ENCODE peak calls at places on chromosomes 5 and 9, in ten cellular contexts. One of them, this sample, is unnamed.
A peak's percentile ranks its signal among the peaks of the same experiment; 100 is the strongest.

GRCh38 chr5:37116359-37116758 is 132.8 kb downstream of the CPLANE1 start:
- DNase-seq in fibroblast of pulmonary artery: no peak
- DNase-seq in Peyer's patch: no peak
- DNase-seq in ovary: no peak
- DNase-seq in cardiac fibroblast: no peak
- DNase-seq in D721Med: no peak
- DNase-seq in MM.1S: no peak
- DNase-seq in activated B cell treated with CpG ODN at 0.5 μM for 24 hours: no peak
- DNase-seq in astrocyte of the spinal cord: no peak
- DNase-seq in adrenal gland: peak; percentile 82
- DNase-seq in this sample: no peak

GRCh38 chr5:77172713-77173328 is 37.7 kb upstream of the PDE8B start:
- DNase-seq in fibroblast of pulmonary artery: no peak
- DNase-seq in Peyer's patch: no peak
- DNase-seq in ovary: no peak
- DNase-seq in cardiac fibroblast: no peak
- DNase-seq in D721Med: no peak
- DNase-seq in MM.1S: no peak
- DNase-seq in activated B cell treated with CpG ODN at 0.5 μM for 24 hours: no peak
- DNase-seq in astrocyte of the spinal cord: no peak
- DNase-seq in adrenal gland: no peak
- DNase-seq in this sample: no peak

GRCh38 chr9:36559036-36559695 is 13.5 kb upstream of the MELK start:
- DNase-seq in fibroblast of pulmonary artery: peak; percentile 45
- DNase-seq in Peyer's patch: no peak
- DNase-seq in ovary: no peak
- DNase-seq in cardiac fibroblast: peak; percentile 46
- DNase-seq in D721Med: no peak
- DNase-seq in MM.1S: no peak
- DNase-seq in activated B cell treated with CpG ODN at 0.5 μM for 24 hours: no peak
- DNase-seq in astrocyte of the spinal cord: peak; percentile 16
- DNase-seq in adrenal gland: no peak
- DNase-seq in this sample: no peak

GRCh38 chr5:32709789-32710334 is 1.3 kb upstream of the NPR3 start:
- DNase-seq in fibroblast of pulmonary artery: peak; percentile 78
- DNase-seq in Peyer's patch: no peak
- DNase-seq in ovary: peak; percentile 77
- DNase-seq in cardiac fibroblast: peak; percentile 84
- DNase-seq in D721Med: peak; percentile 29
- DNase-seq in MM.1S: peak; percentile 81
- DNase-seq in activated B cell treated with CpG ODN at 0.5 μM for 24 hours: no peak
- DNase-seq in astrocyte of the spinal cord: peak; percentile 83
- DNase-seq in adrenal gland: peak; percentile 80
- DNase-seq in this sample: peak; percentile 75

GRCh38 chr5:180862645-180863044 is 1.6 kb upstream of the ZFP62 start:
- DNase-seq in fibroblast of pulmonary artery: no peak
- DNase-seq in Peyer's patch: no peak
- DNase-seq in ovary: peak; percentile 41
- DNase-seq in cardiac fibroblast: no peak
- DNase-seq in D721Med: no peak
- DNase-seq in MM.1S: no peak
- DNase-seq in activated B cell treated with CpG ODN at 0.5 μM for 24 hours: no peak
- DNase-seq in astrocyte of the spinal cord: no peak
- DNase-seq in adrenal gland: no peak
- DNase-seq in this sample: no peak

GRCh38 chr9:38404314-38404713 is 11.8 kb downstream of the ALDH1B1 start:
- DNase-seq in fibroblast of pulmonary artery: no peak
- DNase-seq in Peyer's patch: no peak
- DNase-seq in ovary: no peak
- DNase-seq in cardiac fibroblast: no peak
- DNase-seq in D721Med: no peak
- DNase-seq in MM.1S: no peak
- DNase-seq in activated B cell treated with CpG ODN at 0.5 μM for 24 hours: no peak
- DNase-seq in astrocyte of the spinal cord: no peak
- DNase-seq in adrenal gland: no peak
- DNase-seq in this sample: no peak

GRCh38 chr5:86679529-86679928 is 61.8 kb downstream of the COX7C start:
- DNase-seq in fibroblast of pulmonary artery: peak; percentile 86
- DNase-seq in Peyer's patch: peak; percentile 51
- DNase-seq in ovary: no peak
- DNase-seq in cardiac fibroblast: peak; percentile 87
- DNase-seq in D721Med: peak; percentile 10
- DNase-seq in MM.1S: peak; percentile 39
- DNase-seq in activated B cell treated with CpG ODN at 0.5 μM for 24 hours: no peak
- DNase-seq in astrocyte of the spinal cord: peak; percentile 95
- DNase-seq in adrenal gland: peak; percentile 25
- DNase-seq in this sample: no peak

GRCh38 chr9:112348993-112349333 is 15.5 kb upstream of the PTBP3 start:
- DNase-seq in fibroblast of pulmonary artery: no peak
- DNase-seq in Peyer's patch: no peak
- DNase-seq in ovary: no peak
- DNase-seq in cardiac fibroblast: no peak
- DNase-seq in D721Med: no peak
- DNase-seq in MM.1S: no peak
- DNase-seq in activated B cell treated with CpG ODN at 0.5 μM for 24 hours: no peak
- DNase-seq in astrocyte of the spinal cord: no peak
- DNase-seq in adrenal gland: no peak
- DNase-seq in this sample: no peak

GRCh38 chr9:133737071-133737773 is 930 bp downstream of the SARDH start:
- DNase-seq in fibroblast of pulmonary artery: no peak
- DNase-seq in Peyer's patch: no peak
- DNase-seq in ovary: peak; percentile 30
- DNase-seq in cardiac fibroblast: no peak
- DNase-seq in D721Med: no peak
- DNase-seq in MM.1S: no peak
- DNase-seq in activated B cell treated with CpG ODN at 0.5 μM for 24 hours: no peak
- DNase-seq in astrocyte of the spinal cord: no peak
- DNase-seq in adrenal gland: no peak
- DNase-seq in this sample: no peak

GRCh38 chr9:123267481-123268239 is 726 bp downstream of the STRBP start:
- DNase-seq in fibroblast of pulmonary artery: no peak
- DNase-seq in Peyer's patch: peak; percentile 50
- DNase-seq in ovary: peak; percentile 36
- DNase-seq in cardiac fibroblast: no peak
- DNase-seq in D721Med: no peak
- DNase-seq in MM.1S: no peak
- DNase-seq in activated B cell treated with CpG ODN at 0.5 μM for 24 hours: peak; percentile 27
- DNase-seq in astrocyte of the spinal cord: no peak
- DNase-seq in adrenal gland: peak; percentile 19
- DNase-seq in this sample: peak; percentile 36

GRCh38 chr5:155591273-155591672 is 577.7 kb downstream of the KIF4B start:
- DNase-seq in fibroblast of pulmonary artery: no peak
- DNase-seq in Peyer's patch: no peak
- DNase-seq in ovary: no peak
- DNase-seq in cardiac fibroblast: no peak
- DNase-seq in D721Med: no peak
- DNase-seq in MM.1S: no peak
- DNase-seq in activated B cell treated with CpG ODN at 0.5 μM for 24 hours: no peak
- DNase-seq in astrocyte of the spinal cord: no peak
- DNase-seq in adrenal gland: no peak
- DNase-seq in this sample: no peak

DNA sequence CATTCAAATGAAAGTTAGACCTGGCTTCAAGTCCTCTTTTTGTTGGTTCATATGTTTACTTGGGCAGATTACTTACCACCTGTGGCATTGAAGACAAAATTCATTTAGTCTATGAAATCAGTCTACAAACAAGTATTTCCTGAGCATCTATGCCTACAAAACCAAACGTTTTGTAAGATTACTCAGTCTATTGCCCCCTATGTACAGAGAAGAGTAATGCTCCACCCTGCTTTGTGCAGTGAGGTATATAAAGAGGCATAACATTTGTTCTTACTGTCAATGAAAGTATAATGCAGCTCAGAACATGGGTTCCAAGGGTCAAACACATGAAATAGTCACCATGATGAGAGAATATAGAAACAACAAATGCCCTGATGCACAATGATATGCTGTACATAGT is 580.7 kb downstream of the KIF4B start:
- DNase-seq in fibroblast of pulmonary artery: no peak
- DNase-seq in Peyer's patch: no peak
- DNase-seq in ovary: no peak
- DNase-seq in cardiac fibroblast: no peak
- DNase-seq in D721Med: no peak
- DNase-seq in MM.1S: no peak
- DNase-seq in activated B cell treated with CpG ODN at 0.5 μM for 24 hours: no peak
- DNase-seq in astrocyte of the spinal cord: no peak
- DNase-seq in adrenal gland: no peak
- DNase-seq in this sample: no peak
- TF ChIP-seq CTCF in fibroblast of pulmonary artery: no peak
- TF ChIP-seq CTCF in Peyer's patch: no peak
- TF ChIP-seq CTCF in ovary: no peak
- TF ChIP-seq CTCF in cardiac fibroblast: no peak
- TF ChIP-seq CTCF in D721Med: no peak
- TF ChIP-seq CTCF in MM.1S: no peak
- TF ChIP-seq CTCF in activated B cell treated with CpG ODN at 0.5 μM for 24 hours: no peak
- TF ChIP-seq CTCF in astrocyte of the spinal cord: no peak
- TF ChIP-seq CTCF in adrenal gland: no peak
- TF ChIP-seq CTCF in this sample: no peak

GRCh38 chr9:94160594-94161501 is 76.6 kb downstream of the PTPDC1 start:
- DNase-seq in fibroblast of pulmonary artery: no peak
- DNase-seq in Peyer's patch: no peak
- DNase-seq in ovary: no peak
- DNase-seq in cardiac fibroblast: no peak
- DNase-seq in D721Med: no peak
- DNase-seq in MM.1S: no peak
- DNase-seq in activated B cell treated with CpG ODN at 0.5 μM for 24 hours: no peak
- DNase-seq in astrocyte of the spinal cord: no peak
- DNase-seq in adrenal gland: no peak
- DNase-seq in this sample: no peak
- TF ChIP-seq CTCF in fibroblast of pulmonary artery: peak; percentile 14
- TF ChIP-seq CTCF in Peyer's patch: no peak
- TF ChIP-seq CTCF in ovary: no peak
- TF ChIP-seq CTCF in cardiac fibroblast: peak; percentile 18
- TF ChIP-seq CTCF in D721Med: no peak
- TF ChIP-seq CTCF in MM.1S: peak; percentile 4
- TF ChIP-seq CTCF in activated B cell treated with CpG ODN at 0.5 μM for 24 hours: no peak
- TF ChIP-seq CTCF in astrocyte of the spinal cord: peak; percentile 20
- TF ChIP-seq CTCF in adrenal gland: no peak
- TF ChIP-seq CTCF in this sample: no peak

DNA sequence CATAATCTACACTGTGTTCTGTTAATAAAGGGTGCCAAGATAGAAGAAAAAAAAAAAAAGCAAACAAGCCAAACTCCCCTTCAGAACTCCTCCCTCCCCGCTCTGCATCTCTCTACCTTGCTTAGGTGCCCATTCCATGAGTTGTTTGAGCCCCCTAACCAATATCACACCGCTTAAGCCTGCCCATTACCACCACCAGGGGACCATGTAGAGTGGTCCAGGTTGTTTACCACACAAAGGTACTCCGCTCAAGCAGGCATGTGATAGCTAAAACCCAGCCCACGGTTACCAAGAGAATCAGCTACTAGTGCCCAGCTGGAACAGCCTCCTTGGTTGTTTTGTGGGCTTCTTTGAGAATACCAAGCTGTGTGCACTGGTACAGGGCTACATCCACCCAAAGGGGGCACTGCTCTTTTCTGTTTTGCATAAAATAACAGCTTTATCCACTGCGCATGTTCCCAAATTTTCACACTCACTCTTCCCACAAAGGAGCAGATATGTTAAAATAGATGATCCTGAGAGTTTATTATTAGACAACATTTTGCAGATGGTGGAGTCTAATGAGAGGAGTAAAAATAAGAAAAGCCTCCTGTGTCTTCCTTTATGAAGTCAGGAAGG is 304.1 kb downstream of the DEPDC1B start:
- DNase-seq in fibroblast of pulmonary artery: no peak
- DNase-seq in Peyer's patch: no peak
- DNase-seq in ovary: no peak
- DNase-seq in cardiac fibroblast: no peak
- DNase-seq in D721Med: no peak
- DNase-seq in MM.1S: no peak
- DNase-seq in activated B cell treated with CpG ODN at 0.5 μM for 24 hours: no peak
- DNase-seq in astrocyte of the spinal cord: no peak
- DNase-seq in adrenal gland: no peak
- DNase-seq in this sample: no peak
- TF ChIP-seq CTCF in fibroblast of pulmonary artery: no peak
- TF ChIP-seq CTCF in Peyer's patch: no peak
- TF ChIP-seq CTCF in ovary: no peak
- TF ChIP-seq CTCF in cardiac fibroblast: no peak
- TF ChIP-seq CTCF in D721Med: peak; percentile 3
- TF ChIP-seq CTCF in MM.1S: no peak
- TF ChIP-seq CTCF in activated B cell treated with CpG ODN at 0.5 μM for 24 hours: no peak
- TF ChIP-seq CTCF in astrocyte of the spinal cord: no peak
- TF ChIP-seq CTCF in adrenal gland: no peak
- TF ChIP-seq CTCF in this sample: no peak

DNA sequence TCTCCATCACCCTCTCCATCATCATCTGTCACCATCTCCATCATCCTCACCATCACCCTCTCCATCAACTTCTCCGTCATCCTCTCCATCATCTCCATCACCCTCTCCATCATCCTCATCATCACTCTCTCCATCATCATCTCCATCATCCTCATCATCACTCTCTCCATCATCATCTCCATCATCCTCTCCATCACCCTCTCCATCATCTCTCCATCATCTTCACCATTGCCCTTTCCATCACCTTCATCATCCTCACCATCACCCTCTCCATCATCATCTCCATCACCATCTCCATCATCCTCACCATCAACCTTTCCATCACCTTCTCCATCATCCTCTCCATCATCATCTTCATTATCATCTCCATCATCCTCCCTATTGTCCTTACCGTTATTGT is 565.5 kb upstream of the SGCD start:
- DNase-seq in fibroblast of pulmonary artery: no peak
- DNase-seq in Peyer's patch: no peak
- DNase-seq in ovary: no peak
- DNase-seq in cardiac fibroblast: no peak
- DNase-seq in D721Med: no peak
- DNase-seq in MM.1S: no peak
- DNase-seq in activated B cell treated with CpG ODN at 0.5 μM for 24 hours: no peak
- DNase-seq in astrocyte of the spinal cord: no peak
- DNase-seq in adrenal gland: no peak
- DNase-seq in this sample: no peak
- TF ChIP-seq CTCF in fibroblast of pulmonary artery: no peak
- TF ChIP-seq CTCF in Peyer's patch: no peak
- TF ChIP-seq CTCF in ovary: no peak
- TF ChIP-seq CTCF in cardiac fibroblast: no peak
- TF ChIP-seq CTCF in D721Med: no peak
- TF ChIP-seq CTCF in MM.1S: no peak
- TF ChIP-seq CTCF in activated B cell treated with CpG ODN at 0.5 μM for 24 hours: no peak
- TF ChIP-seq CTCF in astrocyte of the spinal cord: no peak
- TF ChIP-seq CTCF in adrenal gland: no peak
- TF ChIP-seq CTCF in this sample: no peak

This sample was measured in GM13976.